ENCODE peak calls at places on chromosome 6, in four cellular contexts. B, G, E and O are unnamed samples.

GRCh38 chr6:110357696-110358535 is at the start of gene METTL24:
- DNase-seq in B (no peak), G (peak; percentile 51), E (peak; percentile 27), O (no peak)

GRCh38 chr6:145626857-145627256 is 108.5 kb downstream of the EPM2A start:
- DNase-seq in B (no peak), G (no peak), E (no peak), O (peak; percentile 42)

GRCh38 chr6:43842231-43842794 is 72.3 kb downstream of the VEGFA start:
- DNase-seq in B (no peak), G (no peak), E (no peak), O (no peak)

GRCh38 chr6:157317129-157317814 is 6.0 kb downstream of the TMEM242 start:
- DNase-seq in B (peak; percentile 88), G (peak; percentile 73), E (peak; percentile 78), O (peak; percentile 66)

GRCh38 chr6:45786243-45786795 is 229.3 kb downstream of the CLIC5 start:
- DNase-seq in B (no peak), G (peak; percentile 5), E (no peak), O (no peak)

GRCh38 chr6:110999634-111000270 is 17.9 kb downstream of the RPF2 start:
- DNase-seq in B (no peak), G (no peak), E (no peak), O (no peak)

GRCh38 chr6:63635165-63635562 is 438 bp upstream of the PHF3 start:
- DNase-seq in B (no peak), G (peak; percentile 2), E (no peak), O (no peak)

GRCh38 chr6:24140572-24140971 is 14.6 kb downstream of the NRSN1 start:
- DNase-seq in B (no peak), G (peak; percentile 6), E (no peak), O (peak; percentile 63)

GRCh38 chr6:130560231-130560630 is 194.4 kb downstream of the TMEM200A start:
- DNase-seq in B (no peak), G (no peak), E (no peak), O (no peak)

GRCh38 chr6:168709034-168709433 is 268.1 kb downstream of the SMOC2 start:
- DNase-seq in B (no peak), G (no peak), E (no peak), O (no peak)

GRCh38 chr6:75376347-75377024 is 91.9 kb upstream of the TMEM30A start:
- DNase-seq in B (no peak), G (no peak), E (no peak), O (no peak)

GRCh38 chr6:151284012-151284411 is 44.2 kb downstream of the AKAP12 start:
- DNase-seq in B (no peak), G (no peak), E (no peak), O (no peak)

GRCh38 chr6:12232339-12232738 is 57.8 kb upstream of the EDN1 start:
- DNase-seq in B (no peak), G (no peak), E (no peak), O (no peak)

GRCh38 chr6:114288696-114289095 is 54.1 kb downstream of the HS3ST5 start:
- DNase-seq in B (no peak), G (no peak), E (no peak), O (no peak)

GRCh38 chr6:131776986-131777385 is 30.8 kb upstream of the ENPP1 start:
- DNase-seq in B (no peak), G (no peak), E (no peak), O (no peak)

GRCh38 chr6:167161895-167162467 is 4.2 kb upstream of the GPR31 start:
- DNase-seq in B (no peak), G (no peak), E (no peak), O (no peak)

DNA sequence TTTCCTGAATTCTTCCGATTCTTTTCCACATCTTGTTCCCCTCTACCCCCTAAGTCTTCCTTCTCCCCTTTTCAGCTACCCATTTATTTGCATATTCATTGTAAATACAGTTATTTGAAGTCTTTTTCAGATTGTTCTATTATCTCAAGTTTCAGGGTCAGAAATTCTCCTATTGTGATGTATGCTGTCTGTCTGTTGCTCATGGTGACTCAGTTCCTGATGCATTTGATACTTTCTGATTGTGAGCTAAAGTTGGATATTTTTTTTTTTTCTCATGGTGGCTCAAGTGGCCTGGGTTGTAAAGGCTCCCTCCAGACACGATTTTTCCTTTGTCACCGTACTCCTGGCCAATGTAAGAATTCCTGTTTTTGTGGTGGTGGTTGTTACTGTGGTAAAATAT is 4.9 kb upstream of the PI16 start:
- DNase-seq in B (no peak), G (no peak), E (no peak), O (no peak)
- TF ChIP-seq POLR2A in B (no peak), G (no peak), E (no peak), O (no peak)

DNA sequence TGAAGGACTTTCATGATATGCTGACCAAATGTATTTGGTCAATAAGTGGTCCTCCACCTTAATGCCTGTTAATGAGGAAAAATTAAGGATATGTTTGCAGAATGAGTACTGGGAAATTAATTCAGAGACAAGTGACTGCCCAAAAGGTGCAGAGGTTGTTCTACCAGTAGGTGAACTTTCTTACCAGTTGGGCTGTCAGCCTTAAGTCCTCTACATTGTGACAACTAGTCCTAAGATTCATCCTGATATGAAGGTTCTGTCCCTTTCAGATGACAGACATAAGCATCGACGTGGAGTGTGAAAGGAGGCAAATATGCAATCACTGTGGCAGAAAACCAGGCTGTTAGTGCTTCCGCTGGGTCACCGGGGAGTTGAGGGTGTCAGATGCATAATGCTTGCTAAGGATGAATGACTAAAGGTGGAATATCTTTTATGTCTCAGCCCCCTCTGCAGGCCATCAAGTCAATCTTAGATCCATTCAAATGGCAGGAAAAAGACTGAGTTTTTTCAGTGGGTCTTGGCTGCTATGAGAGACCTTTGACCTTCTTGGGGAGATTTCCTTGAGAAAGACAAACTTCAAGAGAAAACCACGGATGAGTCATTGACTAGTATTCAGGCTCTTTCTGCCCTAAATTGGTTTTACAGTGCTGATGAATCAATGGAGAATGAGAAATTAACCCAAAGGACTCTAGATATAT is 226.0 kb downstream of the TPBG start:
- DNase-seq in B (no peak), G (no peak), E (no peak), O (no peak)
- TF ChIP-seq CTCF in B (no peak), G (no peak), E (no peak), O (no peak)

GRCh38 chr6:108592371-108593337 is 31.9 kb downstream of the FOXO3 start:
- DNase-seq in B (peak; percentile 79), G (peak; percentile 42), E (peak; percentile 38), O (no peak)

GRCh38 chr6:108594640-108595039 is 33.9 kb downstream of the FOXO3 start:
- DNase-seq in B (no peak), G (peak; percentile 75), E (peak; percentile 88), O (no peak)

GRCh38 chr6:108598316-108598863 is 37.7 kb downstream of the FOXO3 start:
- DNase-seq in B (no peak), G (no peak), E (no peak), O (no peak)

GRCh38 chr6:108596947-108597346 is 36.2 kb downstream of the FOXO3 start:
- DNase-seq in B (no peak), G (no peak), E (no peak), O (no peak)

DNA sequence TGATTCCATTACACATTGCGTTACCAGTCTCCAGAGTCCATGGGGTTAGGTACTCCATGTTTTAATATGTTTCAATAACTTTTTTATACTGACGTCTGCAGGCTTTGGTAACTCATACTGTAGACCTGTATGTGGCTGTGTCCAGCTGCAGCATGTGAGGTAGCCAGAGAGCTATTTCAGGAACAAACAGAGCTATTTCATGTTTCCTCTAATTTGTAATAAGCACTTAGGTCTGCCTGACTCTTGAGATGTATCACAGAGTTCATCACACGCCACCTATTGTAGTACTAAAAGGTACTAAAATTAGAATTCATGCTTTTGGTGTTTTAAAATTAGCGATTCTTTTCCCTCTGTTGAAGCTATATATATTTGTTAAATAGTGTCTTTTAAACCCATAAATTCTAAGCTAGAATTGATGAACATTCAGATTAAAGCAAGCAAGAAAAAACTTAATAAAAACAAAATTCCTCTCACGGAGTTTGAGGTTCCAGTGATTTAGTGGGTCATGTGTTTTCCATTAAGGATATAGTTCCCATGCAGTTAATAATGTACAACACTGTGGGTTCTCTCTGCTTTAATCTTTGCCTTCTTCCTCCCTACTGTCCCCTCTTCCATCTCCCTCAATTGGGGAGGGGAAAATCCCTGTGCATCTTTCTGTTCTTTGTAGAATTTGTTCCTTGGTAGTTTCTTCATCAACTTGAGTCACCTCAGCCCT is 37.0 kb downstream of the FOXO3 start:
- DNase-seq in B (no peak), G (no peak), E (no peak), O (no peak)
- H3K27ac ChIP-seq in B (peak overlapping the region; percentile 50), G (no peak overlapping the region), E (peak overlapping the region; percentile 72), O (peak overlapping the region; percentile 47)

DNA sequence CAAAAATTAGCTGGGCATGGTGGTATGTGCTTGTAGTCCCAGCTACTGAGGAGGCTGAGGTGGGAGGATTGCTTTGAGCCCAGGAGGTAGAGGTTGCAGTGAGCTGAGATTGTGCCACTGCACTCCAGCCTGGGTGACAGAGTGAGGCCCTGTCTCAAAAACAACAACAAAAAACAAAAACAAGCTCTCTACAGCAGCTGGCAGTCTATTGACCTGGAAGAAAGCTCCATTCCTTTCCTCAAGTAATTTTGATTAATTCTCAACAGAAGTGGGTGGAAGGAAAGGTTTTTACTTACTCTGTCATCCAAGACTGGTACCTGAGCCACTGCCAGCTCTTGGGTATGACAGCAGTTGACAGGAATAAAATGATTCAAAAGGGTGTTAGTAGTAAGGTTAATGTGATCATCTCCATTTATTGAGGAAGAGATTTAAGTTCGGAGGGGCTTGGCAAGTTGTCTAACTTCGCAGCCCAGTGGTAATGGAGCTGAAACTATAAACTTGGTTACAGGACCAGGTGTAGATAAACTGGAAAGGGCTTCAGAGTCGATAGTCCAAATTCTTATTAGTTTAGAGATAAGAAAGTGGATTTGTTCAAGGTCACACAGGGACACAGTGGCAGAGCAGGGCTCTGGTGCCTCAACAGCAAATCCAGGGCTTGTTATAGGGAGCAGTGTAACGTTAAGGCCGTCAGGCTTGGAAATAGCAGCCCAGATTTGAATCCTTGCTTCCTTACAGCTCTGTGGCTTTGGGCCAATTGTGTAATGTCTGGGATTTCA is 14.8 kb downstream of the SRSF3 start:
- DNase-seq in B (peak; percentile 20), G (peak; percentile 39), E (no peak), O (no peak)
- TF ChIP-seq POLR2A in B (no peak), G (no peak), E (no peak), O (no peak)

DNA sequence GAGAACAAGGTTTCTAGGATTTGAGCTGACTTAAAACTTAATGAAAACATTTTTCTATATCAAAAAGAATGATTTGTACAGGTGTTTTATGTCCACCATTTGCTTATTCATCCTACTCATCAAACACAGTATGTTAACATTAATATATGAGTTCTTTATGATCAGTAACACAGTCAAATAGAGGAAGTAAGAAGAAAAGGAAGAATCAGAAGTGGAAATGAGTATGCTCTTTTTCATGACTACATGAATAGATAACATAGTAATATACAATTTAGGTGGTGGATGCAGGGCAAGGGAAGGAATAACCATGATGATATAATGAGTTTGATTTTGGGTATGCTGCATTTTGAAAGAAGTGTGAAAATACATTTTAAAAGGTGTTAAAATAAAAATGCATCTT is 16.5 kb downstream of the KPNA5 start:
- DNase-seq in B (no peak), G (no peak), E (no peak), O (no peak)
- TF ChIP-seq CTCF in B (no peak), G (no peak), E (no peak), O (no peak)

DNA sequence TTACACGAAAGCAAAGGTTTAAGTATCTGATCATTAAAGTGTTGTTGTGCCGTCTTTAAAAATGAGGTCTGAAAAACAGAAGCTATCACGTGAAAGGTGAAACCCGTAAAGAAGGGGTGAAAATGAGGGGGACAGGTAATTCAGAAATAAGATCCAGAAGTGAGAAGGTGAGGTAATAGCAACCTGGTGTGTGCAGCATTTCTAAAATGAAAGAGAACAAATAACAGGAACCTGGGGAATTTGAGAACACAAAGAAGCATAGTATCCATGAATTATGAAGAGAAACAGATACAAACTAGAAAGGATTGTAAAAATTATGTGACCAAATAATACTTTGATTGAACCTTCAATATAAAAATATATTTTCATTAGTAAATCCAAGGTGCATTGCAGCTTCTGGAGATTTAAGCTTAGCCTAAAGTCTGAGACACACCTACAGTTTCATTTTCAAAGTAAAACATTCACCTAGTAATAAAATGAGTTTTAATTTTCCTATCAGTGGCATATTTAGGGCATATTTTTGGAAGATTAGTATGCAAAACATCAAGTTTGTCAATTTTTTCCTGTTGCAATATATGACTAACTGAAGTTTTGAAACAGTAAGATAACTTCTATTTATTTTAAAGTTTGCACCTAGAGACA is 1.4 kb downstream of the HEY2 start:
- DNase-seq in B (no peak), G (no peak), E (no peak), O (no peak)
- H3K27ac ChIP-seq in B (no peak overlapping the region), G (no peak overlapping the region), E (no peak overlapping the region), O (peak overlapping the region; percentile 89)